ENCODE peak calls at places on chromosomes 2 and 18, in six cellular contexts. One of them, this sample, is unnamed.

GRCh38 chr2:172103471-172104292 is 982 bp upstream of the DLX2 start:
- DNase-seq in mammary epithelial cell: peak
- DNase-seq in astrocyte of the spinal cord: peak
- DNase-seq in endothelial cell of umbilical vein: peak
- DNase-seq in heart left ventricle: peak
- DNase-seq in Panc1: no peak
- DNase-seq in this sample: peak

GRCh38 chr2:128376241-128377041 is 57.8 kb upstream of the HS6ST1 start:
- DNase-seq in mammary epithelial cell: no peak
- DNase-seq in astrocyte of the spinal cord: no peak
- DNase-seq in endothelial cell of umbilical vein: no peak
- DNase-seq in heart left ventricle: no peak
- DNase-seq in Panc1: no peak
- DNase-seq in this sample: no peak

GRCh38 chr2:204483497-204484164 is 61.6 kb upstream of the PARD3B start:
- DNase-seq in mammary epithelial cell: no peak
- DNase-seq in astrocyte of the spinal cord: no peak
- DNase-seq in endothelial cell of umbilical vein: peak
- DNase-seq in heart left ventricle: no peak
- DNase-seq in Panc1: no peak
- DNase-seq in this sample: peak

GRCh38 chr2:26185304-26185928 is 12.5 kb downstream of the GAREM2 start:
- DNase-seq in mammary epithelial cell: no peak
- DNase-seq in astrocyte of the spinal cord: no peak
- DNase-seq in endothelial cell of umbilical vein: peak
- DNase-seq in heart left ventricle: no peak
- DNase-seq in Panc1: no peak
- DNase-seq in this sample: no peak

GRCh38 chr18:46009158-46009866 is 42.2 kb upstream of the EPG5 start:
- DNase-seq in mammary epithelial cell: no peak
- DNase-seq in astrocyte of the spinal cord: no peak
- DNase-seq in endothelial cell of umbilical vein: no peak
- DNase-seq in heart left ventricle: no peak
- DNase-seq in Panc1: no peak
- DNase-seq in this sample: no peak

GRCh38 chr2:54881759-54882158 is 158.3 kb downstream of the EML6 start:
- DNase-seq in mammary epithelial cell: no peak
- DNase-seq in astrocyte of the spinal cord: no peak
- DNase-seq in endothelial cell of umbilical vein: no peak
- DNase-seq in heart left ventricle: no peak
- DNase-seq in Panc1: no peak
- DNase-seq in this sample: no peak

GRCh38 chr2:226799211-226799975 is at the start of gene IRS1:
- DNase-seq in mammary epithelial cell: peak
- DNase-seq in astrocyte of the spinal cord: peak
- DNase-seq in endothelial cell of umbilical vein: peak
- DNase-seq in heart left ventricle: peak
- DNase-seq in Panc1: no peak
- DNase-seq in this sample: peak

GRCh38 chr2:157868993-157869392 is 7.1 kb downstream of the ACVR1 start:
- DNase-seq in mammary epithelial cell: no peak
- DNase-seq in astrocyte of the spinal cord: no peak
- DNase-seq in endothelial cell of umbilical vein: peak
- DNase-seq in heart left ventricle: no peak
- DNase-seq in Panc1: no peak
- DNase-seq in this sample: no peak

GRCh38 chr2:111050701-111051376 is 69.9 kb upstream of the BCL2L11 start:
- DNase-seq in mammary epithelial cell: no peak
- DNase-seq in astrocyte of the spinal cord: no peak
- DNase-seq in endothelial cell of umbilical vein: no peak
- DNase-seq in heart left ventricle: no peak
- DNase-seq in Panc1: no peak
- DNase-seq in this sample: no peak

GRCh38 chr18:75818336-75818735 is 390.8 kb upstream of the SMIM21 start:
- DNase-seq in mammary epithelial cell: no peak
- DNase-seq in astrocyte of the spinal cord: no peak
- DNase-seq in endothelial cell of umbilical vein: no peak
- DNase-seq in heart left ventricle: no peak
- DNase-seq in Panc1: no peak
- DNase-seq in this sample: no peak

GRCh38 chr2:240569523-240569997 is 1.3 kb downstream of the RNPEPL1 start:
- DNase-seq in mammary epithelial cell: no peak
- DNase-seq in astrocyte of the spinal cord: no peak
- DNase-seq in endothelial cell of umbilical vein: no peak
- DNase-seq in heart left ventricle: no peak
- DNase-seq in Panc1: no peak
- DNase-seq in this sample: no peak

GRCh38 chr2:155994315-155994714 is 338.2 kb downstream of the NR4A2 start:
- DNase-seq in mammary epithelial cell: no peak
- DNase-seq in astrocyte of the spinal cord: no peak
- DNase-seq in endothelial cell of umbilical vein: no peak
- DNase-seq in heart left ventricle: no peak
- DNase-seq in Panc1: no peak
- DNase-seq in this sample: no peak

GRCh38 chr18:26547302-26548143 is 830 bp downstream of the KCTD1 start:
- DNase-seq in mammary epithelial cell: peak
- DNase-seq in astrocyte of the spinal cord: peak
- DNase-seq in endothelial cell of umbilical vein: peak
- DNase-seq in heart left ventricle: peak
- DNase-seq in Panc1: no peak
- DNase-seq in this sample: peak

GRCh38 chr2:85439986-85440385 is 21.5 kb downstream of the SH2D6 start:
- DNase-seq in mammary epithelial cell: no peak
- DNase-seq in astrocyte of the spinal cord: no peak
- DNase-seq in endothelial cell of umbilical vein: no peak
- DNase-seq in heart left ventricle: no peak
- DNase-seq in Panc1: no peak
- DNase-seq in this sample: no peak

GRCh38 chr2:88606371-88607030 is 20.8 kb downstream of the EIF2AK3 start:
- DNase-seq in mammary epithelial cell: no peak
- DNase-seq in astrocyte of the spinal cord: no peak
- DNase-seq in endothelial cell of umbilical vein: no peak
- DNase-seq in heart left ventricle: no peak
- DNase-seq in Panc1: no peak
- DNase-seq in this sample: no peak

GRCh38 chr2:160408575-160409291 is 84.9 kb downstream of the RBMS1 start:
- DNase-seq in mammary epithelial cell: no peak
- DNase-seq in astrocyte of the spinal cord: no peak
- DNase-seq in endothelial cell of umbilical vein: peak
- DNase-seq in heart left ventricle: no peak
- DNase-seq in Panc1: no peak
- DNase-seq in this sample: no peak

GRCh38 chr2:141728886-141729285 is 401.9 kb downstream of the LRP1B start:
- DNase-seq in mammary epithelial cell: no peak
- DNase-seq in astrocyte of the spinal cord: no peak
- DNase-seq in endothelial cell of umbilical vein: no peak
- DNase-seq in heart left ventricle: no peak
- DNase-seq in Panc1: no peak
- DNase-seq in this sample: no peak

GRCh38 chr2:42382144-42382543 is 21.1 kb upstream of the COX7A2L start:
- DNase-seq in mammary epithelial cell: no peak
- DNase-seq in astrocyte of the spinal cord: no peak
- DNase-seq in endothelial cell of umbilical vein: no peak
- DNase-seq in heart left ventricle: no peak
- DNase-seq in Panc1: no peak
- DNase-seq in this sample: no peak

GRCh38 chr18:62366992-62367391 is 41.9 kb downstream of the TNFRSF11A start:
- DNase-seq in mammary epithelial cell: no peak
- DNase-seq in astrocyte of the spinal cord: no peak
- DNase-seq in endothelial cell of umbilical vein: no peak
- DNase-seq in heart left ventricle: no peak
- DNase-seq in Panc1: no peak
- DNase-seq in this sample: no peak

GRCh38 chr2:145324748-145325147 is 804.8 kb upstream of the ZEB2 start:
- DNase-seq in mammary epithelial cell: no peak
- DNase-seq in astrocyte of the spinal cord: no peak
- DNase-seq in endothelial cell of umbilical vein: no peak
- DNase-seq in heart left ventricle: no peak
- DNase-seq in Panc1: no peak
- DNase-seq in this sample: no peak

GRCh38 chr2:211085056-211085680 is 528.8 kb downstream of the CPS1 start:
- DNase-seq in mammary epithelial cell: peak
- DNase-seq in astrocyte of the spinal cord: peak
- DNase-seq in endothelial cell of umbilical vein: peak
- DNase-seq in heart left ventricle: no peak
- DNase-seq in Panc1: peak
- DNase-seq in this sample: peak

GRCh38 chr2:183709829-183710228 is 585.6 kb downstream of the NUP35 start:
- DNase-seq in mammary epithelial cell: no peak
- DNase-seq in astrocyte of the spinal cord: no peak
- DNase-seq in endothelial cell of umbilical vein: no peak
- DNase-seq in heart left ventricle: no peak
- DNase-seq in Panc1: no peak
- DNase-seq in this sample: no peak

GRCh38 chr2:145380436-145381017 is 860.6 kb upstream of the ZEB2 start:
- DNase-seq in mammary epithelial cell: peak
- DNase-seq in astrocyte of the spinal cord: peak
- DNase-seq in endothelial cell of umbilical vein: peak
- DNase-seq in heart left ventricle: no peak
- DNase-seq in Panc1: no peak
- DNase-seq in this sample: peak

GRCh38 chr2:27954771-27955384 is 64.3 kb downstream of the BABAM2 start:
- DNase-seq in mammary epithelial cell: peak
- DNase-seq in astrocyte of the spinal cord: peak
- DNase-seq in endothelial cell of umbilical vein: peak
- DNase-seq in heart left ventricle: peak
- DNase-seq in Panc1: peak
- DNase-seq in this sample: peak

GRCh38 chr18:33660696-33661310 is 82.8 kb downstream of the ASXL3 start:
- DNase-seq in mammary epithelial cell: no peak
- DNase-seq in astrocyte of the spinal cord: no peak
- DNase-seq in endothelial cell of umbilical vein: no peak
- DNase-seq in heart left ventricle: no peak
- DNase-seq in Panc1: no peak
- DNase-seq in this sample: no peak

GRCh38 chr18:45324489-45325111 is 290.7 kb upstream of the SLC14A2 start:
- DNase-seq in mammary epithelial cell: no peak
- DNase-seq in astrocyte of the spinal cord: peak
- DNase-seq in endothelial cell of umbilical vein: no peak
- DNase-seq in heart left ventricle: no peak
- DNase-seq in Panc1: no peak
- DNase-seq in this sample: peak

GRCh38 chr2:221641181-221641871 is 69.2 kb upstream of the EPHA4 start:
- DNase-seq in mammary epithelial cell: no peak
- DNase-seq in astrocyte of the spinal cord: peak
- DNase-seq in endothelial cell of umbilical vein: peak
- DNase-seq in heart left ventricle: no peak
- DNase-seq in Panc1: no peak
- DNase-seq in this sample: peak

GRCh38 chr2:221640686-221641085 is 68.6 kb upstream of the EPHA4 start:
- DNase-seq in mammary epithelial cell: no peak
- DNase-seq in astrocyte of the spinal cord: no peak
- DNase-seq in endothelial cell of umbilical vein: no peak
- DNase-seq in heart left ventricle: no peak
- DNase-seq in Panc1: no peak
- DNase-seq in this sample: no peak

GRCh38 chr2:221635949-221636348 is 63.8 kb upstream of the EPHA4 start:
- DNase-seq in mammary epithelial cell: no peak
- DNase-seq in astrocyte of the spinal cord: no peak
- DNase-seq in endothelial cell of umbilical vein: no peak
- DNase-seq in heart left ventricle: no peak
- DNase-seq in Panc1: no peak
- DNase-seq in this sample: no peak
- TF ChIP-seq CTCF in mammary epithelial cell: peak
- TF ChIP-seq CTCF in astrocyte of the spinal cord: peak
- TF ChIP-seq CTCF in endothelial cell of umbilical vein: peak
- TF ChIP-seq CTCF in heart left ventricle: no peak
- TF ChIP-seq CTCF in Panc1: no peak
- TF ChIP-seq CTCF in this sample: no peak

GRCh38 chr2:165436559-165436958 is 32.9 kb upstream of the CSRNP3 start:
- DNase-seq in mammary epithelial cell: no peak
- DNase-seq in astrocyte of the spinal cord: no peak
- DNase-seq in endothelial cell of umbilical vein: no peak
- DNase-seq in heart left ventricle: no peak
- DNase-seq in Panc1: no peak
- DNase-seq in this sample: no peak
- H3K4me3 ChIP-seq in mammary epithelial cell: no peak
- H3K4me3 ChIP-seq in astrocyte of the spinal cord: no peak
- H3K4me3 ChIP-seq in endothelial cell of umbilical vein: no peak
- H3K4me3 ChIP-seq in heart left ventricle: peak
- H3K4me3 ChIP-seq in Panc1: no peak
- H3K4me3 ChIP-seq in this sample: no peak

DNA sequence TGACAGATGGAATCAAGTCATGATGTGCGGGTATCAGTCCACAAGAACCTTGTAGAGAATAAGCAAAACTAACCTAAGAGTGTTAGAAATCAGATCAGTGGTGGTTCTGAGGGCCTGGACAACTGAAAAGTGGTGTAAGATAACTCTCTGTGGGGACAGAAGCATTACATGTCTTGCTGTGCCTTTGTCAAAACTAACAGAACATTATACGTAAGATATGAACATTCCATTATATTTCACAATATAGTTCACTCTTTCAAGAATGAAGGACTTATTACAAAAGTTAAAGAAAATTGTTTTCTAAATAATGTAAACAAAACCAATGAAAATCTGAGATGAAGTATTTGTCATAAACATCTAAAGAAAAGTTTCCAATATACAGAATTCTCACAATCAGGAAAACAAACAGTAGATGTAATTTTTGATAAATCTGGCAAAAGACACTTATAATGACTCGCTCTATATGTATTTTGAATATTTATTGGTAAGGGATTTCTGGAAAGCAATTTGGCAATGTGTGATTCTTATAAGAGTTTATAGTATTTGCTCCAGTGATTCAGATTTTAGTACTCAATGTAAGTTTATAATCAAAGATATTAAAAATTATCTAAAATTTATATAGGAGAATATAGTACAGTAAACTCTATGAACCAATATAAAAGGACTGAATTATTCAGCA is 258.5 kb downstream of the CD226 start:
- DNase-seq in mammary epithelial cell: no peak
- DNase-seq in astrocyte of the spinal cord: peak
- DNase-seq in endothelial cell of umbilical vein: no peak
- DNase-seq in heart left ventricle: no peak
- DNase-seq in Panc1: no peak
- DNase-seq in this sample: peak
- TF ChIP-seq CTCF in mammary epithelial cell: no peak
- TF ChIP-seq CTCF in astrocyte of the spinal cord: no peak
- TF ChIP-seq CTCF in endothelial cell of umbilical vein: no peak
- TF ChIP-seq CTCF in heart left ventricle: no peak
- TF ChIP-seq CTCF in Panc1: no peak
- TF ChIP-seq CTCF in this sample: no peak

DNA sequence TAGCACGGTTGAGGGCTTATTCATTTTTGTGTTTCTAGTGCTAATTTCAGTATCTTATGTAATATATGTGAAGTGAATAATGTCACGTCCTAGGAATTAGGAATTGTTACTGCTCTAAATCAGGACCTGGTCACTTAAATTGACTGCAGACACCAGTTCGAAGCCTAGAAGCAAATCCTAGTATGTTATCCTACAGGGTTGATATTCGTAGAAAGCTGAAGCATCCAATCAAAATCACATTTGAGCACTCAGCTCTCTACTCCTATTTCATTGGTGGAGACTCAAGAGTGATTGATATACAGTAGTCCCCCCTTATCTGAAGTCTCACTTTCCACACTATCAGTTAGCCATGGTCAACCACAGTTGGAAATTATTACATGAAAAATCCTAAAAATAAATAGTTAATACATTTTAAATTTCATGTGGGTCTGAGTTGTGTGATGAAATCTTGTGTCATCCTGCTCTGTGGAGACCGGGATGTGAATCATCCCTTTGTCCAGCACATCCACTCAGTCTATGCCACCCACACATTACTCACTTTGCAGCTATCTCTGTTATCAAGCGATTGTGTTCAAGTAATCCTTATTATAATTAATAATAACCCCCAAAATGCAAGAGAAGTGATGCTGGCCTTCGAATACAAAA is 35.2 kb upstream of the SCN9A start:
- DNase-seq in mammary epithelial cell: peak
- DNase-seq in astrocyte of the spinal cord: peak
- DNase-seq in endothelial cell of umbilical vein: peak
- DNase-seq in heart left ventricle: no peak
- DNase-seq in Panc1: no peak
- DNase-seq in this sample: peak
- H3K4me3 ChIP-seq in mammary epithelial cell: no peak
- H3K4me3 ChIP-seq in astrocyte of the spinal cord: no peak
- H3K4me3 ChIP-seq in endothelial cell of umbilical vein: no peak
- H3K4me3 ChIP-seq in heart left ventricle: no peak
- H3K4me3 ChIP-seq in Panc1: no peak
- H3K4me3 ChIP-seq in this sample: no peak

This sample was measured in fibroblast of pulmonary artery.